ENCODE peak calls at places on chromosomes 6 and 20, in seven cellular contexts. J is WTC11; A is CD8-positive, alpha-beta memory T cell; L is OCI-M1; P is GM04504; Y is aorta; I is hypothalamus. B is an unnamed sample.

GRCh38 chr6:7502743-7503142 is 38.7 kb upstream of the DSP start:
- DNase-seq in J (no peak), A (no peak), L (no peak), P (no peak), Y (no peak), I (no peak), B (no peak)

GRCh38 chr6:132400641-132401119 is 595 bp downstream of the MOXD1 start:
- DNase-seq in J (peak), A (no peak), L (no peak), P (no peak), Y (no peak), I (no peak), B (no peak)

GRCh38 chr6:299050-299980 is 7.0 kb downstream of the DUSP22 start:
- DNase-seq in J (no peak), A (no peak), L (no peak), P (no peak), Y (no peak), I (no peak), B (no peak)

GRCh38 chr6:139336488-139336887 is 38.0 kb downstream of the CITED2 start:
- DNase-seq in J (no peak), A (no peak), L (no peak), P (no peak), Y (no peak), I (no peak), B (no peak)

GRCh38 chr6:767755-768512 is 75.0 kb upstream of the EXOC2 start:
- DNase-seq in J (no peak), A (no peak), L (no peak), P (no peak), Y (no peak), I (no peak), B (no peak)

GRCh38 chr6:6546318-6547110 is 42.0 kb upstream of the LY86 start:
- DNase-seq in J (peak), A (peak), L (peak), P (no peak), Y (peak), I (peak), B (peak)

GRCh38 chr20:58046311-58046710 is 182.1 kb downstream of the ANKRD60 start:
- DNase-seq in J (no peak), A (no peak), L (no peak), P (no peak), Y (no peak), I (no peak), B (no peak)

GRCh38 chr6:42224222-42225042 is 6.8 kb upstream of the MRPS10 start:
- DNase-seq in J (no peak), A (no peak), L (peak), P (peak), Y (no peak), I (no peak), B (no peak)

GRCh38 chr20:54044156-54044555 is 26.2 kb downstream of the BCAS1 start:
- DNase-seq in J (no peak), A (no peak), L (peak), P (peak), Y (no peak), I (no peak), B (no peak)

GRCh38 chr20:63539092-63539430 is 1.9 kb upstream of the PTK6 start:
- DNase-seq in J (no peak), A (no peak), L (no peak), P (no peak), Y (no peak), I (no peak), B (no peak)

GRCh38 chr6:168263351-168263905 is 56.1 kb downstream of the DACT2 start:
- DNase-seq in J (no peak), A (no peak), L (no peak), P (no peak), Y (peak), I (no peak), B (no peak)

GRCh38 chr6:132504757-132505156 is 8.2 kb downstream of the STX7 start:
- DNase-seq in J (no peak), A (no peak), L (no peak), P (no peak), Y (no peak), I (no peak), B (no peak)

GRCh38 chr20:21826946-21827345 is 121.5 kb downstream of the PAX1 start:
- DNase-seq in J (peak), A (no peak), L (no peak), P (no peak), Y (no peak), I (no peak), B (no peak)

B was measured in lower lobe of right lung.